ENCODE peak calls at places on chromosomes 16 and 17, in seven cellular contexts. S is AG04450, J is IMR-90, K is BE2C, I is AG04449, C is lower lobe of right lung, E is A549. V is an unnamed sample.
A peak's percentile ranks its signal among the peaks of the same experiment; 100 is the strongest.

GRCh38 chr17:80752369-80752705 is 207.7 kb downstream of the RPTOR start:
- DNase-seq in C (no peak), I (no peak), S (no peak), K (no peak), J (no peak), E (no peak), V (peak; percentile 64)

GRCh38 chr16:88284626-88285513 is 97.9 kb upstream of the ZNF469 start:
- DNase-seq in E (no peak), I (no peak), K (no peak), C (peak; percentile 18), J (no peak), S (no peak), V (no peak)

GRCh38 chr17:14332331-14332730 is 31.4 kb downstream of the HS3ST3B1 start:
- DNase-seq in C (no peak), J (no peak), E (no peak), I (no peak), K (no peak), S (no peak), V (no peak)

GRCh38 chr17:65674246-65675045 is 113.0 kb upstream of the AXIN2 start:
- DNase-seq in I (no peak), E (no peak), J (no peak), S (no peak), K (no peak), C (no peak), V (no peak)

GRCh38 chr16:81004646-81005353 is 1.9 kb downstream of the CMC2 start:
- DNase-seq in J (peak; percentile 62), C (no peak), K (peak; percentile 29), E (peak; percentile 50), S (peak; percentile 32), I (no peak), V (peak; percentile 78)

GRCh38 chr16:50326835-50327465 is 41.8 kb downstream of the BRD7 start:
- DNase-seq in K (peak; percentile 38), E (peak; percentile 58), I (no peak), J (peak; percentile 36), C (no peak), S (no peak), V (peak; percentile 63)

GRCh38 chr16:53290520-53290919 is 143.8 kb upstream of the RBL2 start:
- DNase-seq in I (no peak), J (no peak), E (no peak), S (no peak), C (no peak), K (no peak), V (no peak)

GRCh38 chr17:39988206-39988810 is 7.7 kb downstream of the PSMD3 start:
- DNase-seq in C (no peak), K (no peak), J (no peak), S (no peak), I (no peak), E (no peak), V (no peak)

GRCh38 chr17:73071387-73071999 is 21.0 kb downstream of the SLC39A11 start:
- DNase-seq in I (no peak), S (no peak), K (no peak), J (peak; percentile 29), E (no peak), C (no peak), V (peak; percentile 38)

GRCh38 chr17:42653179-42654124 is 5.6 kb upstream of the TUBG2 start:
- DNase-seq in E (no peak), K (peak; percentile 95), S (no peak), I (no peak), C (no peak), J (peak; percentile 54), V (peak; percentile 81)

GRCh38 chr17:50865060-50865867 is 890 bp downstream of the TOB1 start:
- DNase-seq in S (no peak), K (peak; percentile 31), J (peak; percentile 24), I (no peak), C (peak; percentile 71), E (peak; percentile 69), V (peak; percentile 57)

GRCh38 chr17:33169580-33170285 is 123.4 kb downstream of the ASIC2 start:
- DNase-seq in K (no peak), C (no peak), I (peak; percentile 12), E (peak; percentile 23), S (no peak), J (peak; percentile 57), V (no peak)

GRCh38 chr17:2011421-2012371 is 13.4 kb downstream of the RTN4RL1 start:
- DNase-seq in K (no peak), J (no peak), C (peak; percentile 70), E (no peak), I (no peak), S (no peak), V (no peak)
- H3K4me3 ChIP-seq in K (no peak overlapping the region), J (no peak overlapping the region), C (peak overlapping the region; percentile 3), E (no peak overlapping the region), I (no peak overlapping the region), S (no peak overlapping the region), V (no peak overlapping the region)

GRCh38 chr17:45236002-45236606 is 14.4 kb downstream of the FMNL1 start:
- DNase-seq in I (no peak), J (no peak), K (no peak), E (no peak), S (no peak), C (no peak), V (no peak)
- TF ChIP-seq CTCF in I (no peak), J (no peak), K (no peak), E (peak; percentile 35), S (no peak), C (peak; percentile 17), V (no peak)

GRCh38 chr17:56130030-56130429 is 23.2 kb upstream of the ANKFN1 start:
- DNase-seq in I (no peak), J (no peak), S (no peak), C (no peak), E (no peak), K (no peak), V (no peak)
- H3K4me3 ChIP-seq in I (no peak overlapping the region), J (no peak overlapping the region), S (no peak overlapping the region), C (no peak overlapping the region), E (no peak overlapping the region), K (no peak overlapping the region), V (no peak overlapping the region)

GRCh38 chr17:76558210-76559095 is 18.6 kb downstream of the PRCD start:
- DNase-seq in E (peak; percentile 38), S (no peak), C (no peak), J (peak; percentile 20), I (no peak), K (no peak), V (peak; percentile 44)
- TF ChIP-seq CTCF in E (peak; percentile 86), S (peak; percentile 45), C (peak; percentile 40), J (peak; percentile 55), I (peak; percentile 52), K (peak; percentile 73), V (peak; percentile 50)

DNA sequence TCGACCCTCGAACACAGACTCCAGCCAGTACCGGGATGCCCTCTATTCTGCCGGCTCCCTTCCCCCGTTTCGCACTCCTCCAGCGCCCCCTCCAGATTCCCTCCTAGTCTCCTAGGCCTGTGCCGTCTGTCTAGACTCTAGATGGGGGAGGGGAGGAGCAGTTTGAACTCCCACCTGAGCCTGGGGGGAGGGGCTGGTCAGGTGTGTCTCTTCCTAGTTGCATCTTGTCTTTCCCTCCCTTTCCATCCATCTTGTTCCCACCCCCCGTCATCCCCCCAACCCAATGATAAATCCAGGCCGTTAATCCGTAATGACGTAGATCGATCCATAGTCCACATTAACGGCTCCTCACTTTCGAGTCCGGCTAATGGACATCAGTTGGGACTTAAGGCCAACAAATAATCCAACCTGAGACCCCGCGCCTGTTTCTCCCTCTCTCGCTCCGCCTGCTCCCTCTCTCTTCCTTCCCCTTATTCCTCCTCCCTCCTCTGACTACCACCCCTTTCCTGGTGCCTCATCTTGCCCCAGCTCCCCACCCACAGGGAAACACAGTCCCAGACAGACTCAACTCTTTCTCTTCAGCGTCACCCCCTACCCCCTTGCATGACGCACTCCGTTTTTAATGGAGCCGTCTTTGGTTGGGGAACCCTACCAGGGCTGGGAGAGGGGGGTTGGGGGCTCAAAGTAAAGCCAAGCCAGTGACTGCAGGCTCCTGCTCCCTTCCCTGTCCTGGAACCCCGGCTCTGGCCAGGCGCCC is 3.3 kb upstream of the HOXB5 start:
- DNase-seq in S (no peak), J (peak; percentile 89), I (no peak), C (no peak), E (no peak), K (no peak), V (no peak)
- H3K4me3 ChIP-seq in S (peak overlapping the region; percentile 76), J (peak overlapping the region; percentile 78), I (peak overlapping the region; percentile 76), C (peak overlapping the region; percentile 63), E (no peak overlapping the region), K (no peak overlapping the region), V (peak overlapping the region; percentile 56)

GRCh38 chr17:67377727-67378443 is 804 bp downstream of the PITPNC1 start:
- DNase-seq in E (peak; percentile 48), K (peak; percentile 63), S (no peak), C (peak; percentile 75), J (peak; percentile 35), I (no peak), V (peak; percentile 42)

GRCh38 chr17:67376509-67376891 is 581 bp upstream of the PITPNC1 start:
- DNase-seq in S (no peak), E (no peak), J (peak; percentile 59), K (peak; percentile 34), I (peak; percentile 37), C (no peak), V (peak; percentile 49)

GRCh38 chr17:67375761-67376160 is 1.3 kb upstream of the PITPNC1 start:
- DNase-seq in E (no peak), J (no peak), S (no peak), I (no peak), K (no peak), C (no peak), V (no peak)

GRCh38 chr17:67378444-67379250 is 1.6 kb downstream of the PITPNC1 start:
- DNase-seq in J (peak; percentile 82), I (no peak), C (peak; percentile 81), E (peak; percentile 75), K (peak; percentile 88), S (peak; percentile 44), V (peak; percentile 76)

GRCh38 chr17:67376892-67377726 is at the start of gene PITPNC1:
- DNase-seq in K (peak; percentile 94), I (no peak), C (peak; percentile 91), E (peak; percentile 84), J (peak; percentile 86), S (peak; percentile 61), V (peak; percentile 89)
- TF ChIP-seq CTCF in K (no peak), I (peak; percentile 1), C (peak; percentile 10), E (peak; percentile 14), J (peak; percentile 7), S (no peak), V (no peak)

DNA sequence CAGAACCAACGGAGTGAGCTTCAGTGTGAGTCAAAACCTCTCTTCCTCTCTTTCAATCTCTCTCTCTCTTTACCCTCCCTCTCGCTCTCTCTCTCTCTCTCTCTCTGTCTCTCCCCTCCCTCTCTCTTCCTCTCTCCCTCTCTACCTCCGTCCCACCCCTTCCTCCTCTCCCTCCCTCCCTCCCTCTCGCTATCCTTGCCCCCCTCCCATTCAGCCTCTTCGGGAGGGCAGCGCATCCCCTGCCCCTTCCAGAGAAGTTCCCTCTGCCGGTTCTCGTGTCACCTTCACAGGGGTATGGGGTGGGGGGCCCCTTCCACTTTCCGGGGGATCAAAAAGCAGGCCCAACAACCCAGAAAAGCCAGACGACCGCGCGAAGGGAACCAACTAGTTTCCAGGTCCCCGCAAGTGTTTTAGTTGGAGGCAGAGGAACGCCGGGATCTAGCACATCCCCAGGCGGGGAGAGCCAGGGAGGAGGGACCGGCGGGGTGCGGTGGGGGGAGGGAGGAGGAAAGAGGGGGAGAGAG is 28.9 kb upstream of the RBFOX1 start:
- DNase-seq in S (no peak), C (no peak), J (no peak), E (no peak), I (no peak), K (no peak), V (no peak)
- H3K4me3 ChIP-seq in S (no peak overlapping the region), C (no peak overlapping the region), J (no peak overlapping the region), E (no peak overlapping the region), I (no peak overlapping the region), K (no peak overlapping the region), V (no peak overlapping the region)